ENCODE peak calls at places on chromosome 22, in four cellular contexts. I is A549, P is GM12878, L is HepG2. A is an unnamed sample. For H3K4me1, the result is how much of the 10 kb centered on the place peaks cover.

GRCh38 chr22:19766506-19767426 is 6.2 kb downstream of the TBX1 start:
- DNase-seq in I (no peak), P (no peak), L (no peak), A (peak)

GRCh38 chr22:44382461-44383038 is 69.8 kb upstream of the SHISAL1 start:
- DNase-seq in I (no peak), P (no peak), L (peak), A (no peak)

GRCh38 chr22:37559901-37560681 is at the start of gene CDC42EP1:
- DNase-seq in I (peak), P (no peak), L (no peak), A (peak)

GRCh38 chr22:24170632-24171031 is 10.7 kb upstream of the SUSD2 start:
- DNase-seq in I (no peak), P (no peak), L (no peak), A (no peak)

GRCh38 chr22:31956360-31956759 is 12.0 kb downstream of the YWHAH start:
- DNase-seq in I (no peak), P (no peak), L (no peak), A (no peak)

GRCh38 chr22:44385781-44386180 is 73.0 kb upstream of the SHISAL1 start:
- DNase-seq in I (no peak), P (no peak), L (no peak), A (no peak)

GRCh38 chr22:27632451-27633295 is 168.9 kb downstream of the MN1 start:
- DNase-seq in I (no peak), P (no peak), L (no peak), A (peak)

GRCh38 chr22:28442264-28442950 is 237.2 kb downstream of the TTC28 start:
- DNase-seq in I (no peak), P (no peak), L (peak), A (peak)

GRCh38 chr22:43853328-43853931 is 8.9 kb downstream of the SULT4A1 start:
- DNase-seq in I (no peak), P (no peak), L (no peak), A (no peak)

GRCh38 chr22:26079009-26079408 is 90.3 kb upstream of the SEZ6L start:
- DNase-seq in I (no peak), P (no peak), L (no peak), A (no peak)

GRCh38 chr22:50701076-50701419 is 28.4 kb downstream of the SHANK3 start:
- DNase-seq in I (no peak), P (no peak), L (peak), A (no peak)

GRCh38 chr22:36375071-36375980 is 12.4 kb downstream of the MYH9 start:
- DNase-seq in I (no peak), P (no peak), L (no peak), A (no peak)

GRCh38 chr22:44357296-44357961 is 44.7 kb upstream of the SHISAL1 start:
- DNase-seq in I (no peak), P (no peak), L (no peak), A (no peak)

DNA sequence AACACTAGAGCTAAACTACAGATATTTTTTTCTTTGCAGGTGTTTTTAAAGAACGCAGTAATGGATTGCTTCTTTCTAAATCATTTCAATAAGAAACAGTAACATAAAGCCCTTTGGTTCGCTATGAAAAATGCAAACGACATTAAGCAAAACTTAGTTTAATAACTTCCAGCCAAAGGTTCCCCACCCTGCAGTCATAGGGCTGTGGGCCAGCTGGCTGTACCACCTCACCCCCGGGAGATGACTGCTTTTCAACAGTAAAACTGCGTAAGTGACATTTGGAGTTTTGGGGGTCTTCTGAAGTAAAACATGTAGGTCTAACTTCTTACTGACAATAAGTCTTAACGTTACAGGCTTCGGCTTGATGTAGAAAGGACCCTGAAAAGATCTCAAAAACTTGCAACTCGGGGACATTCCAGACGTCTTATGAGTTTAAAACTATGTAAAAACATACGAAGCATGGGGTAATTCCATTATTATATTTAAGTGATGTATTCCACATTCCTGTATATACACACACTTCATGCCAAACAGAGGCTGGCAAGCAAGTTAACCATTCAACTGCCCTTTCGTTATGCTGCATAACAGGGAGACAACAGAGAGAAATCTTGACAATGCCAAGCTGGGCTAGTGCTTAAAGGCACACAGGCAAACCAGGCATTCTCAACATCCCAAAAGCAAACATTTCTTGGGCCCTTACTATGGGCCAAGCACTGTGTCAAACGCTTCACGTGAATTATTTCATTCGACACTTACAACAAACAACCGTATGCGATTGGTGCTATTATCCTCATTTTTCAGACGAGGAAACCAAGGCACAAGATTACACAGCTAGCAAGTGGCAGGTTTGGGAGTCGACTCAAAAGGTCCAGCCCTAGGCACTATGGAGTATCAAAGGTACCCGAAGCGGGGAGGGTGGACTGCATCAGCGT is 1.2 kb downstream of the MRTFA start:
- DNase-seq in I (no peak), P (no peak), L (no peak), A (no peak)
- TF ChIP-seq SMC3 in I (no peak), P (no peak), L (no peak), A (no peak)

DNA sequence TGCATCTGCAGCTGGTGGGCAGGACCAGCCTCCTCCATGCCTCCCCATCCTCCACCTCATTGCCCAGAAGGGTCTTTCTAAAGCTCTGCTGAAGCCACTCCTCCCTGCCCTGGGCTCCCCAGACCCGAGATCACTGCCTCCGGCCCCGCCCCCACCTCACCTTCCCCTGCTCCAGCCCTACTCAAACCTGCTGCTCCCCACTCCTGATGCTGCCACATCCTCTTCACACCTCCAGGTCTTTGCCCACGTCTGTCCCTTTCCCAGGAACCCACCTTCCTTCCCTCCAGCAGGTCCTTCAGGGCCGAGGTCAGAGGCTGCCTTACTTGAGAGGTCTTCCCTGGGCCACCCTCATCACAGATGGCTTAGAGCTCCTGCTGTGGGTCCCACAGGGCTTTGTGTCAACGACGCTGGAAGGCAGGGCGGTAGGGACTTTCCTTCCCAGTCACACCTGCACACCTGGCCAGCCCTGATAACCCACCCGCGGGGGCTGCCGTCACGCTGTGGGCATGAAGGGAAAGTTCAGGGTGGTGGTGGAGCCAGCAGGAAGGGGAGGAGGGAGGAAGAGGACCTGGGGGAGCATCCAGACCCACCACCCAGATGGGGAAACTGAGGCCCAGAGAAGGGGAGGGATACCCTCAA is 11.9 kb downstream of the WNT7B start:
- DNase-seq in I (no peak), P (no peak), L (no peak), A (no peak)
- TF ChIP-seq CHD4 in I (no peak), P (no peak), L (no peak), A (no peak)

GRCh38 chr22:17997456-17997855 is 26.9 kb downstream of the MICAL3 start:
- DNase-seq in I (peak), P (no peak), L (no peak), A (no peak)
- H3K4me1 ChIP-seq in I (under half), P (under half), L (under half), A (under half)

GRCh38 chr22:38802671-38803121 is 8.8 kb upstream of the DNAL4 start:
- DNase-seq in I (peak), P (no peak), L (peak), A (no peak)
- TF ChIP-seq SMC3 in I (no peak), P (no peak), L (no peak), A (no peak)

A was measured in K562.